ENCODE peak calls at places on chromosomes 4 and X, in five cellular contexts. P is fibroblast of lung, Z is keratinocyte, N is HCT116, B is uterus. J is an unnamed sample. For H3K27me3, the result is how much of the 10 kb centered on the place peaks cover.

GRCh38 chr4:2255501-2256155 is 6.3 kb downstream of the MXD4 start:
- DNase-seq in B (peak), Z (no peak), N (no peak), P (no peak), J (no peak)

GRCh38 chr4:155799794-155800123 is 40.9 kb downstream of the GUCY1B1 start:
- DNase-seq in Z (no peak), P (no peak), B (no peak), N (no peak), J (no peak)

GRCh38 chr4:6658204-6658585 is 17.7 kb downstream of the MRFAP1 start:
- DNase-seq in N (no peak), P (no peak), Z (no peak), B (no peak), J (no peak)

GRCh38 chrX:136909706-136910564 is 29.4 kb upstream of the RBMX start:
- DNase-seq in P (peak), B (peak), Z (peak), N (peak), J (peak)

GRCh38 chr4:39825741-39826231 is 127.8 kb downstream of the UBE2K start:
- DNase-seq in N (no peak), P (peak), B (no peak), Z (no peak), J (no peak)

GRCh38 chr4:87934973-87935372 is 40.5 kb upstream of the SPP1 start:
- DNase-seq in B (no peak), Z (no peak), P (no peak), N (no peak), J (no peak)

GRCh38 chrX:102849396-102849795 is 87.7 kb upstream of the RAB40AL start:
- DNase-seq in Z (no peak), N (no peak), P (no peak), B (no peak), J (no peak)

GRCh38 chr4:124334119-124334518 is 378.4 kb downstream of the ANKRD50 start:
- DNase-seq in N (peak), P (peak), B (no peak), Z (peak), J (peak)

GRCh38 chrX:76148753-76149152 is 24.1 kb upstream of the PBDC1 start:
- DNase-seq in Z (no peak), N (no peak), P (peak), B (peak), J (no peak)

GRCh38 chr4:32775049-32775448 is 2054.9 kb downstream of the PCDH7 start:
- DNase-seq in P (peak), Z (no peak), N (peak), B (no peak), J (no peak)

GRCh38 chrX:74295102-74295501 is 8.9 kb upstream of the ZCCHC13 start:
- DNase-seq in P (no peak), Z (no peak), B (no peak), N (no peak), J (no peak)

GRCh38 chr4:26484032-26484515 is 6.2 kb downstream of the CCKAR start:
- DNase-seq in Z (no peak), B (peak), P (no peak), N (no peak), J (peak)

GRCh38 chr4:80900908-80901307 is 129.6 kb upstream of the BMP3 start:
- DNase-seq in N (no peak), B (no peak), Z (no peak), P (no peak), J (peak)

GRCh38 chr4:16833722-16834121 is 64.7 kb downstream of the LDB2 start:
- DNase-seq in P (no peak), Z (no peak), N (no peak), B (no peak), J (no peak)

GRCh38 chr4:120902925-120903324 is 19.6 kb downstream of the PRDM5 start:
- DNase-seq in P (no peak), N (no peak), Z (no peak), B (no peak), J (no peak)

GRCh38 chrX:147901476-147902126 is 10.1 kb upstream of the FMR1 start:
- DNase-seq in B (no peak), Z (no peak), P (no peak), N (no peak), J (no peak)

GRCh38 chrX:46837543-46838481 is 969 bp downstream of the RP2 start:
- DNase-seq in Z (no peak), P (peak), N (no peak), B (no peak), J (no peak)

GRCh38 chr4:82362565-82362964 is 11.2 kb downstream of the HNRNPD start:
- DNase-seq in N (no peak), P (no peak), B (no peak), Z (no peak), J (no peak)

GRCh38 chrX:119647552-119648420 is 41.6 kb upstream of the NKRF start:
- DNase-seq in N (no peak), B (no peak), P (no peak), Z (no peak), J (no peak)

GRCh38 chrX:111006119-111006518 is 89.9 kb upstream of the PAK3 start:
- DNase-seq in Z (no peak), N (no peak), P (no peak), B (no peak), J (no peak)

GRCh38 chrX:153521034-153521433 is 3.6 kb downstream of the ATP2B3 start:
- DNase-seq in Z (no peak), P (peak), N (no peak), B (no peak), J (no peak)

GRCh38 chr4:51930557-51930956 is 87.6 kb downstream of the DCUN1D4 start:
- DNase-seq in Z (no peak), B (no peak), N (no peak), P (no peak), J (no peak)

GRCh38 chrX:97529801-97530200 is 646.1 kb downstream of the RPA4 start:
- DNase-seq in Z (no peak), B (no peak), P (peak), N (no peak), J (no peak)

GRCh38 chr4:70749313-70749712 is 27.5 kb downstream of the RUFY3 start:
- DNase-seq in Z (no peak), B (no peak), P (no peak), N (no peak), J (no peak)

GRCh38 chrX:17861496-17862011 is 456 bp upstream of the RAI2 start:
- DNase-seq in N (no peak), B (no peak), Z (no peak), P (no peak), J (no peak)

GRCh38 chr4:7584133-7584532 is 149.4 kb upstream of the PSAPL1 start:
- DNase-seq in B (no peak), P (no peak), Z (no peak), N (no peak), J (no peak)

GRCh38 chrX:13662537-13662841 is 9.5 kb downstream of the TCEANC start:
- DNase-seq in B (peak), Z (no peak), N (no peak), P (peak), J (peak)

GRCh38 chr4:26510334-26510705 is 20.0 kb upstream of the CCKAR start:
- DNase-seq in B (no peak), N (no peak), P (peak), Z (no peak), J (no peak)

GRCh38 chr4:182085051-182085480 is 158.1 kb upstream of the TENM3 start:
- DNase-seq in P (no peak), N (no peak), B (no peak), Z (no peak), J (peak)

GRCh38 chr4:78336093-78336943 is 215.3 kb upstream of the ANXA3 start:
- DNase-seq in N (no peak), B (no peak), Z (peak), P (peak), J (no peak)

GRCh38 chrX:6758234-6758633 is 223.3 kb upstream of the VCX3A start:
- DNase-seq in Z (no peak), B (no peak), P (no peak), N (no peak), J (no peak)
- TF ChIP-seq CTCF in Z (no peak), B (no peak), P (no peak), N (no peak), J (no peak)

GRCh38 chr4:55791666-55792065 is 27.9 kb upstream of the EXOC1L start:
- DNase-seq in B (no peak), Z (no peak), N (no peak), P (no peak), J (no peak)

GRCh38 chr4:55794053-55794452 is 25.5 kb upstream of the EXOC1L start:
- DNase-seq in P (no peak), B (no peak), Z (no peak), N (no peak), J (no peak)

GRCh38 chr4:55795342-55795741 is 24.2 kb upstream of the EXOC1L start:
- DNase-seq in N (no peak), P (no peak), B (no peak), Z (no peak), J (no peak)

GRCh38 chr4:55793479-55793878 is 26.1 kb upstream of the EXOC1L start:
- DNase-seq in N (no peak), Z (no peak), B (no peak), P (no peak), J (no peak)
- H3K4me3 ChIP-seq in N (no peak), Z (no peak), B (no peak), P (no peak), J (no peak)

DNA sequence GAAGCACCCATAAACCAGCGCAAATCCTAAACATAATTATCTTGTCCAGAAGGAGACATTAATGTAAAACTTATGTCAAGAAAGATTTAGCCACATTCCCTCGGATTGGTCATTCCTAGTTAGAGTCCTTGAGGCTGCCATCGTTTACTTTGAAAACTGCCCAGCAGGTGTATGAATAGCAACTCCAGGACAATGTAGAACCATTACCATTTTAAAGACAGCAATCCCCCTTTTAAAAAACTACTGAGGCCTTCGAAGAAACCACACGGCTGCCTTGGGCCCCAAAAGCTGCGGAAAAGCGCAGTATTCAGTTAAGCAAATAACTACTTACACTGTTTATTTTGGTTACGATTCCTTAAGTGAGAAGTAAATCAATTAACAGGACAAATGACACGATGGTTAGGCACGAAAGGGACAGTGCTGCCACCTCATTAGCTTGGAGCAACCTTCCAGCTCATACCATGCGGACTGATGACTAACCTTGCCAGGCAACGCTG is 814 bp upstream of the SGMS2 start:
- DNase-seq in P (no peak), Z (no peak), N (peak), B (no peak), J (no peak)
- H3K27me3 ChIP-seq in P (under half), Z (under half), N (under half), B (under half), J (under half)

DNA sequence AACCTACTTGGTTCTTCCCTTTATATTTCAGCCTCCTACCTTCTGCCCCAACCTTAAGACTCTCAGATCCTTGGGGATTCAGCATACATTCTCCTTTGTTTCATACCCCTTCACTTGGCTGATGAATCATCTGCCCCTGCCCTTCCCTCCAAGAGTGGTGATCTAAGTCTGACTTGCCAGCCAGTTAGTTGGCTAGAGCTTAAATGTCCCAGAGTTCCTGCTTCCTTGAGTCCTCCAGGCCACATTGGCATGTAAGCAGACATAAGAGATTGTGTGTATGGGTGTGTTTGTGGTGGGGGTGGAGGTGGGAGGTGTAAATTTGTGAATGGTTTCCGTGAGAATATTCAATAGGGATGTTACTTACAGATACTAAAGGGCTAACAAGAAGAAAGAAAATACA is 3.7 kb upstream of the TEX13D start:
- DNase-seq in P (no peak), B (no peak), Z (peak), N (no peak), J (no peak)
- TF ChIP-seq CTCF in P (no peak), B (no peak), Z (no peak), N (no peak), J (no peak)

GRCh38 chr4:15253346-15253745 is 174.5 kb upstream of the C1QTNF7 start:
- DNase-seq in B (no peak), P (no peak), Z (no peak), N (no peak), J (no peak)

GRCh38 chr4:15250021-15250441 is 177.8 kb upstream of the C1QTNF7 start:
- DNase-seq in Z (no peak), B (no peak), N (no peak), P (peak), J (no peak)

DNA sequence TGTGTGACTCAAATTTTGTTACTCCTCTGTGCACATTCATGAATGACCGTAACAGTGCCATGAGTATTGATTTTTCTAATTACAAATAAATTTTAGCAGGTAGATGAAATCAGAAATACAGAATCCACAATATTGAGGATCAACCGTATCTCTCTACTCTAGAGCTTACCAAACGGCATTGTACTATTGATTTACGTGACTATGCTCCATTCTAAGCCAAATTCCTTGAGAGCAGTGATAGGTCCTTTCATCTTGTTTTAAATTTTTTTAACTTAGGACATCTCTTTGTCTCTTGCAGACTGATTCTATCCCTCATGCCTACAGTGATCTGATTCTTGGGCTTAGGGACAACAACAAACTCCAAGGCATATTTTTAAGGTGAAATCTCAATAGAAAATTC is 172.3 kb upstream of the C1QTNF7 start:
- DNase-seq in Z (no peak), N (no peak), P (no peak), B (no peak), J (no peak)
- H3K4me3 ChIP-seq in Z (no peak), N (no peak), P (no peak), B (no peak), J (no peak)

GRCh38 chrX:120801426-120801825 is 74.2 kb downstream of the CT47B1 start:
- DNase-seq in Z (no peak), P (no peak), B (no peak), N (no peak), J (no peak)
- H3K27me3 ChIP-seq in Z (under half), P (under half), B (under half), N (under half), J (under half)

GRCh38 chrX:101759000-101759399 is 99.3 kb upstream of the ARMCX2 start:
- DNase-seq in B (peak), N (peak), Z (no peak), P (peak), J (no peak)
- TF ChIP-seq CTCF in B (peak), N (peak), Z (peak), P (peak), J (peak)

J was measured in BJ.